ENCODE peak calls at places on chromosomes 11 and 22, in seven cellular contexts. Q, N, M, H, A, B and W are unnamed samples.

GRCh38 chr11:100550910-100551309 is 136.2 kb upstream of the ARHGAP42 start:
- DNase-seq in Q (no peak), N (no peak), M (no peak), H (no peak), A (no peak), B (no peak), W (no peak)

GRCh38 chr11:110509485-110509884 is 79.7 kb downstream of the FDX1 start:
- DNase-seq in Q (no peak), N (no peak), M (no peak), H (no peak), A (no peak), B (no peak), W (no peak)

GRCh38 chr11:2390871-2391662 is 9.5 kb upstream of the TSSC4 start:
- DNase-seq in Q (peak; percentile 30), N (no peak), M (peak; percentile 31), H (peak; percentile 54), A (peak; percentile 85), B (no peak), W (no peak)

GRCh38 chr11:28107331-28107725 is 628 bp downstream of the KIF18A start:
- DNase-seq in Q (peak; percentile 44), N (no peak), M (no peak), H (no peak), A (no peak), B (peak; percentile 71), W (no peak)

GRCh38 chr11:120900642-120901041 is 123.3 kb upstream of the TBCEL start:
- DNase-seq in Q (no peak), N (no peak), M (no peak), H (no peak), A (no peak), B (no peak), W (no peak)

GRCh38 chr11:77320351-77320750 is 18.9 kb upstream of the GDPD4 start:
- DNase-seq in Q (no peak), N (no peak), M (no peak), H (no peak), A (no peak), B (no peak), W (no peak)

GRCh38 chr22:46592390-46592872 is 27.8 kb upstream of the GRAMD4 start:
- DNase-seq in Q (peak; percentile 86), N (no peak), M (no peak), H (peak; percentile 68), A (peak; percentile 49), B (no peak), W (peak; percentile 97)

GRCh38 chr11:30984442-30984816 is 385.1 kb downstream of the DCDC1 start:
- DNase-seq in Q (no peak), N (no peak), M (peak; percentile 25), H (peak; percentile 3), A (peak; percentile 32), B (no peak), W (peak; percentile 20)

GRCh38 chr22:25942989-25943411 is 201.0 kb downstream of the MYO18B start:
- DNase-seq in Q (no peak), N (no peak), M (no peak), H (peak; percentile 5), A (no peak), B (no peak), W (no peak)

GRCh38 chr11:32307449-32307848 is 127.9 kb downstream of the WT1 start:
- DNase-seq in Q (no peak), N (no peak), M (no peak), H (no peak), A (no peak), B (no peak), W (no peak)
- TF ChIP-seq CTCF in Q (no peak), N (no peak), M (no peak), H (no peak), A (no peak), B (no peak), W (no peak)

GRCh38 chr11:65316979-65317786 is 2.5 kb downstream of the CDC42EP2 start:
- DNase-seq in Q (no peak), N (no peak), M (no peak), H (peak; percentile 84), A (peak; percentile 90), B (no peak), W (no peak)
- H3K4me3 ChIP-seq in Q (no peak overlapping the region), N (peak overlapping the region; percentile 99), M (peak overlapping the region; percentile 99), H (peak overlapping the region; percentile 100), A (peak overlapping the region; percentile 54), B (peak overlapping the region; percentile 95), W (peak overlapping the region; percentile 88)

DNA sequence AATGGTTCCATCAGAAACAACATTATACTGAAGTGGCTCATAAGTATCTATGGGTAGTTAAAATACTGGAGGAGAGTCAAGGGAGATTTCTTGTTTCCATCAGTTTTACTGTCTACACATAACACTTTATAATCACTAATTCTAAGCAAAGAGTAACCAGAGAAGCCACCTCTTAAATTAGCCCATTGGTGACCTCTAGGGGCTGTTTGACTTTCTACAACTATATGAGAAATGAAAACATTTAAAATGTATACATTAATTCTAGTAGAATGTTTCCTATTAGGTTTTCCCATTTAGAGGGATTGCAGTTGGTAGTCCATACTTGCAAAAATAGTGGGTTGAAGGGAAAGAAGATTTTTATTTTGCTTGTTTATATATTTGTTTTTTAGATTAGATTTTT is 504.3 kb downstream of the FAM181B start:
- DNase-seq in Q (peak; percentile 48), N (no peak), M (no peak), H (peak; percentile 10), A (peak; percentile 58), B (no peak), W (peak; percentile 27)
- TF ChIP-seq CTCF in Q (peak; percentile 47), N (no peak), M (peak; percentile 28), H (no peak), A (no peak), B (no peak), W (peak; percentile 43)

GRCh38 chr11:95912902-95913560 is 10.9 kb downstream of the MTMR2 start:
- DNase-seq in Q (peak; percentile 34), N (no peak), M (no peak), H (peak; percentile 41), A (peak; percentile 85), B (no peak), W (no peak)

GRCh38 chr11:95916049-95916448 is 7.9 kb downstream of the MTMR2 start:
- DNase-seq in Q (no peak), N (no peak), M (no peak), H (no peak), A (no peak), B (no peak), W (no peak)

GRCh38 chr11:95911369-95911759 is 12.5 kb downstream of the MTMR2 start:
- DNase-seq in Q (no peak), N (no peak), M (no peak), H (no peak), A (no peak), B (no peak), W (no peak)

GRCh38 chr11:95915051-95915450 is 8.9 kb downstream of the MTMR2 start:
- DNase-seq in Q (no peak), N (no peak), M (no peak), H (peak; percentile 38), A (no peak), B (no peak), W (no peak)

DNA sequence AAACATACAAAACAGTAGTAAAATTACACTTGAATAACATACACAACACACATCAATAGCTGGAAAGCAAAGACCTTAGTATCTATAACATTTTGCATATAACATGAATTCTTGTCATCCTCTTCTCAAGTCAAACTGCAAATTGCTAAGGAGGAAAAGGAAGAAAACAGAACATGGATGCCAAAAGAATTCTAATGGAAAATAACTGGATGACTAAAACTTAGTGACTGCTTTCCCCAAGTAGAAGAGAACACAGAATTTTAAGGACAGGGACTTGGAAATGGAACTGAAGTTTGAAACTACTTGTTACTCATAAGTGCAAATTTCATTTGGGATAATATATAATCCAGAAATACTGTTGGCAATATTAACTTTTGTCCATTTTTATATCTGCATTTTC is 10.1 kb downstream of the MTMR2 start:
- DNase-seq in Q (no peak), N (no peak), M (no peak), H (no peak), A (no peak), B (no peak), W (no peak)
- H3K4me3 ChIP-seq in Q (no peak overlapping the region), N (no peak overlapping the region), M (no peak overlapping the region), H (no peak overlapping the region), A (no peak overlapping the region), B (no peak overlapping the region), W (no peak overlapping the region)

GRCh38 chr11:36391062-36391461 is 95.0 kb downstream of the PRR5L start:
- DNase-seq in Q (peak; percentile 28), N (no peak), M (no peak), H (no peak), A (no peak), B (no peak), W (no peak)
- TF ChIP-seq CTCF in Q (no peak), N (no peak), M (no peak), H (no peak), A (no peak), B (no peak), W (no peak)